ENCODE peak calls at places on chromosomes 2 and 18, in six cellular contexts. U is BE2C, O is stomach, L is transverse colon, X is mesenchymal stem cell, J is GM23338. Q is an unnamed sample. For H3K36me3 and H3K27me3, the result is how much of the 10 kb centered on the place peaks cover.

GRCh38 chr2:158931577-158931976 is 36.9 kb upstream of the TANC1 start:
- DNase-seq in J (no peak), U (no peak), L (no peak), O (no peak), X (peak), Q (no peak)

GRCh38 chr2:72010647-72011355 is 136.9 kb downstream of the CYP26B1 start:
- DNase-seq in L (no peak), U (no peak), O (no peak), X (no peak), J (no peak), Q (peak)

GRCh38 chr18:48954837-48955527 is 4.2 kb upstream of the SMAD7 start:
- DNase-seq in O (no peak), J (no peak), U (no peak), L (no peak), X (no peak), Q (no peak)

GRCh38 chr2:204705243-204705971 is 160.1 kb downstream of the PARD3B start:
- DNase-seq in L (no peak), J (no peak), X (peak), O (no peak), U (no peak), Q (no peak)

GRCh38 chr2:125681576-125681975 is 974.4 kb upstream of the GYPC start:
- DNase-seq in O (no peak), J (no peak), L (no peak), U (no peak), X (no peak), Q (no peak)

GRCh38 chr2:86622409-86622877 is 1.2 kb downstream of the RNF103 start:
- DNase-seq in U (peak), J (peak), X (peak), O (peak), L (peak), Q (peak)

GRCh38 chr2:166240387-166241313 is 112.8 kb upstream of the SCN1A start:
- DNase-seq in L (no peak), J (no peak), O (no peak), U (no peak), X (no peak), Q (no peak)

GRCh38 chr2:227164745-227165350 is 424 bp downstream of the COL4A3 start:
- DNase-seq in O (peak), U (no peak), L (peak), J (peak), X (no peak), Q (peak)

GRCh38 chr2:75518638-75519465 is 41.9 kb downstream of the EVA1A start:
- DNase-seq in U (no peak), J (no peak), X (no peak), L (no peak), O (no peak), Q (no peak)

GRCh38 chr2:175025946-175026345 is 20.8 kb upstream of the CHN1 start:
- DNase-seq in U (no peak), J (no peak), O (no peak), X (no peak), L (no peak), Q (no peak)

GRCh38 chr2:232556426-232556825 is 5.9 kb downstream of the EIF4E2 start:
- DNase-seq in J (no peak), L (no peak), U (no peak), O (no peak), X (no peak), Q (no peak)

GRCh38 chr2:128604045-128604444 is 285.4 kb upstream of the HS6ST1 start:
- DNase-seq in J (no peak), X (no peak), O (no peak), U (no peak), L (no peak), Q (no peak)

GRCh38 chr2:6846540-6846939 is 19.2 kb downstream of the CMPK2 start:
- DNase-seq in L (no peak), J (no peak), O (no peak), U (no peak), X (no peak), Q (no peak)

GRCh38 chr2:219308142-219309093 is 783 bp downstream of the PTPRN start:
- DNase-seq in L (peak), X (peak), J (peak), U (peak), O (peak), Q (peak)

GRCh38 chr18:26547302-26548143 is 830 bp downstream of the KCTD1 start:
- DNase-seq in J (peak), U (peak), L (peak), O (peak), X (peak), Q (peak)

GRCh38 chr2:85674417-85674816 is 6.4 kb upstream of the SFTPB start:
- DNase-seq in O (no peak), U (no peak), J (no peak), L (no peak), X (no peak), Q (no peak)

GRCh38 chr18:33369711-33370449 is 70.6 kb downstream of the CCDC178 start:
- DNase-seq in U (no peak), L (no peak), X (no peak), J (no peak), O (no peak), Q (no peak)

GRCh38 chr2:44810892-44811530 is 130.5 kb upstream of the SIX3 start:
- DNase-seq in J (peak), O (no peak), L (no peak), U (no peak), X (no peak), Q (no peak)

DNA sequence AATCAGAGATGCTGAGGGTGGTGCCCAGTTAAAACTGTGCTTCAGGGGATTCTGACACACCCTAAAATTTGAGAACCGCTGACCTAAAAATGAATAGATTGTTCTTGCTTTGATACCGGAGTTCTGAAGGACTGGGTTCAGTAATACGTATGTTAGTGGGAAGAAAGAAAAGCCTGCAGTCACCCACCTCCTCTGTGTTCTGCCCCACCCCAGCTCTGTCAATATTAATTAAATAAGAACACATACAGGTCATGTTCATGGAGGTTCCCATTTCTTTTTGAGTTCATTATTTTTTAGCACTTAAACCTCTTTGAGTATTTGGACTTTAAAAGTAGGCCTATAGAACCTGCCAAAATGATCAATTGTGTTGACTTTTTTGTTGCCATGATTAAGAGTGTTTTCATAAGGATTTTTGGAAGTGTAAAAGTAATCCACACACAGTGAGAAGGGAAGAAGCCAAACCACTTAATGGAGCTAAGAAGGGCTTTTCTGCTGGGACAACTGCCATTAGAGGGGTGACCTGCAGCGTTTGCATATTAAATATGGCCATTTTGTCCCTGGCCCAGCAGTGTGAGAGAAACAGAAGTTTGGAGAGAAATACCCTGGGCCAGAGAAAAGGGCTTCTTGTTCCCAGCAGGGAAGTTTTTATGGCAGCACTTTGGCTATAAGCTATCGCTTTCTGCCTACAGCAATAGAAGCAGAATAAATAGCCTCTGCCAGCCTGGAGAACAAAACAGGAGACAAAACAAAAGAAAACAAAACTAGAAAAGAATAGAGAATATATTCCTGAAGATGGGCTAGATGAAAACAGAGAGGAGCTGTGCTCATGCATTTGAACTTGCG is 80.7 kb upstream of the RNF152 start:
- DNase-seq in U (no peak), J (no peak), X (no peak), L (no peak), O (no peak), Q (no peak)
- H3K4me3 ChIP-seq in U (no peak), J (no peak), X (no peak), L (no peak), O (no peak), Q (no peak)

GRCh38 chr2:183283176-183283575 is 158.9 kb downstream of the NUP35 start:
- DNase-seq in U (no peak), O (no peak), X (peak), J (no peak), L (no peak), Q (no peak)

GRCh38 chr2:183284606-183285005 is 160.4 kb downstream of the NUP35 start:
- DNase-seq in X (peak), O (no peak), U (no peak), J (no peak), L (no peak), Q (no peak)
- H3K36me3 ChIP-seq in X (under half), O (under half), U (under half), J (under half), L (under half), Q (under half)

DNA sequence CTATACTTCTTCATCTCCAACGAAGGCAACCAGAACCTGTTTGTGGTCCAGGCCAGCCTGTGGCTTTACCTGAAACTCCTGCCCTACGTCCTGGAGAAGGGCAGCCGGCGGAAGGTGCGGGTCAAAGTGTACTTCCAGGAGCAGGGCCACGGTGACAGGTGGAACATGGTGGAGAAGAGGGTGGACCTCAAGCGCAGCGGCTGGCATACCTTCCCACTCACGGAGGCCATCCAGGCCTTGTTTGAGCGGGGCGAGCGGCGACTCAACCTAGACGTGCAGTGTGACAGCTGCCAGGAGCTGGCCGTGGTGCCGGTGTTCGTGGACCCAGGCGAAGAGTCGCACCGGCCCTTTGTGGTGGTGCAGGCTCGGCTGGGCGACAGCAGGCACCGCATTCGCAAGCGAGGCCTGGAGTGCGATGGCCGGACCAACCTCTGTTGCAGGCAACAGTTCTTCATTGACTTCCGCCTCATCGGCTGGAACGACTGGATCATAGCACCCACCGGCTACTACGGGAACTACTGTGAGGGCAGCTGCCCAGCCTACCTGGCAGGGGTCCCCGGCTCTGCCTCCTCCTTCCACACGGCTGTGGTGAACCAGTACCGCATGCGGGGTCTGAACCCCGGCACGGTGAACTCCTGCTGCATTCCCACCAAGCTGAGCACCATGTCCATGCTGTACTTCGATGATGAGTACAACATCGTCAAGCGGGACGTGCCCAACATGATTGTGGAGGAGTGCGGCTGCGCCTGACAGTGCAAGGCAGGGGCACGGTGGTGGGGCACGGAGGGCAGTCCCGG is 3.4 kb downstream of the INHBB start:
- DNase-seq in J (peak), O (no peak), L (no peak), X (no peak), U (no peak), Q (peak)
- H3K27me3 ChIP-seq in J (half or more), O (half or more), L (half or more), X (half or more), U (under half), Q (half or more)

GRCh38 chr2:101852824-101853223 is 138.9 kb upstream of the IL1R2 start:
- DNase-seq in J (no peak), X (no peak), L (no peak), U (no peak), O (no peak), Q (no peak)
- H3K4me3 ChIP-seq in J (no peak), X (no peak), L (no peak), U (no peak), O (no peak), Q (no peak)

DNA sequence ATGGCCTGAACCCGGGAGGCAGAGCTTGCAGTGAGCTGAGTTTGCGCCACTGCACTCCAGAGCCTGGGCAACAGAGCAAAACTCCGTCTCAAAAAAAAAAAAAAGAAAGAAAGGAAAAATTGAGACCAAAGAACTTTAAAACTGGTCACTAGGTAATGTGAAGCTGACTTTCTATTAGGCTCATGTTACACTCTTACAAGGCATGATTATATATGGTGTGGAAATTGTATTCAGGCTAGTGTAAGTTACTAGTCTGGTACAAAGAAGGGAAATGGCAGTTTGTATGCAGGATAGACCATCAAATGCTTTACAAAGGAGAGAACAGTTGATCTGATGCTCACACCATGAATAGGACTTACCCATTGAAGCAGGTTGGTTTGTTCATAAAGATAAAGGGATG is 35.4 kb upstream of the ARMC9 start:
- DNase-seq in L (no peak), O (no peak), U (no peak), J (peak), X (peak), Q (no peak)
- H3K36me3 ChIP-seq in L (under half), O (under half), U (under half), J (under half), X (under half), Q (under half)

GRCh38 chr2:104847821-104848160 is 6.1 kb upstream of the POU3F3 start:
- DNase-seq in L (no peak), J (no peak), X (no peak), U (no peak), O (no peak), Q (no peak)
- H3K27me3 ChIP-seq in L (half or more), J (half or more), X (half or more), U (half or more), O (half or more), Q (half or more)

GRCh38 chr2:42974697-42975357 is 182.4 kb upstream of the HAAO start:
- DNase-seq in O (peak), J (peak), L (peak), U (peak), X (peak), Q (peak)
- H3K4me3 ChIP-seq in O (peak), J (peak), L (peak), U (peak), X (no peak), Q (peak)

DNA sequence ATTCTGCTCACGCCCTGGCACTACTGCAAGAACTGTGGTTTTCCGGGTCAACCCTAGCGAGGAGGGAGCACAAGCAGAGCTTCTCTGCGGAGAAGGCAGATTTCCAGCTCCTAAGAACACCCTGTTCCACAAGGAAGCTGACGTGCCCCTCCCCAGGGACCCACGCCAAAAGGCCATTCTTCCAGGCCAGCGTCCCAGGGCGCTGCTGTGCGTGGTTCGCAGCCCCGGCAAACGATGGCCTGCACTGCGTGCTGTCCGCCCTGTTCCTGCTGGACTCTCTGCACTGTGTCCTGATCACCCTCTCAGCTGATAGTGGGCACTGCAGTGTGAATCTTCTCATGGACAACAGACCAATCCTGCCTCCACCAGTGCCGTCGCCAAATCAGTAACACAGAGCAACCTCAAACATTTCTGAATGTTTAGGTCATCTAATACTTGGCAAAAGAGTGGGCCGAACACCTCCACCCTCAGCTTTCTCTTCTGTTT is 49.1 kb downstream of the ADI1 start:
- DNase-seq in O (peak), U (no peak), J (no peak), X (peak), L (no peak), Q (no peak)
- H3K36me3 ChIP-seq in O (under half), U (under half), J (under half), X (under half), L (under half), Q (under half)

GRCh38 chr2:14633031-14633430 is 514 bp downstream of the LRATD1 start:
- DNase-seq in O (peak), U (peak), L (peak), J (peak), X (peak), Q (no peak)
- H3K27me3 ChIP-seq in O (under half), U (half or more), L (under half), J (half or more), X (half or more), Q (half or more)

DNA sequence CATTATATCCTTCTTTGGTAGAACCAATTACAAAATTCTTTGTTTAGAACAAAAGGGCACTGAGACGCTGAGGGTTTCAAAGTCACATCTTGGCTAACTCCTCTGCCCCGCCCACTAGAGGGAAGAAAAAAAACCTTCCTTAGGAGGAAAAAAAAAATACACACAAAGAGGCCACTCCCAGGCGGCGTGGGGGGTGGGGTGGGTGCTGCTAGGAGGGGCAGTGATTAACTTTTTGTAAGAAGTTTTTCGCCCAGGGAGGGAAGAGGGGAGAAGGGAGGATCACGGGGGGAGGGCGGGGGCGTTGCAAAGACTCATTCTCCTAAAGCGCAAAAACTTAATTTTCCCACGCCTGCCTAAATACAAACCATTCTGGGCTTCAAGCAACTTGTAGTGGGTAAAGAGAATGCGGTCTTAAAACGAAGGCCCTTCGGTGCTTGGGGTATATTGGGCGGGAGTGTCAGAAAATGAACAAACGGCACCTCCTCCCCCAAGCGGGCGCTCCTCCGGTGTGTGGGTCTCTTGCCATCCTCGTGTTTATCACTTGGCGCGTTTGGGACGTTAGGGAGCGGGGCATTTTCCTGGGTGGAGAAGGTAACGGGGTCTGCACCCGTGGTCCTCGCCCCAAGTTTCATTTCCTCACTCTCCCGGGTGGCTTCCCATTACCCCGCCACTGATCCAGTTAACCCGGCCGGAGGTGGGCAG is 1.7 kb downstream of the CXCR4 start:
- DNase-seq in O (peak), X (no peak), L (peak), J (peak), U (no peak), Q (peak)
- H3K4me3 ChIP-seq in O (peak), X (no peak), L (peak), J (peak), U (peak), Q (peak)

Q was measured in H7.